ENCODE peak calls at places on chromosomes 16 and 17, in ten cellular contexts. V, U, Y, C, S, E, G, P, Z and O are unnamed samples.

GRCh38 chr17:40022961-40023541 is 7.8 kb downstream of the CSF3 start:
- DNase-seq in Z (no peak), S (no peak), E (peak; percentile 68), C (no peak), V (no peak), Y (peak; percentile 65), U (no peak), G (no peak), P (peak; percentile 30), O (no peak)

GRCh38 chr17:44533533-44534246 is 23.6 kb upstream of the FZD2 start:
- DNase-seq in E (peak; percentile 88), U (peak; percentile 87), P (peak; percentile 100), G (peak; percentile 81), V (peak; percentile 95), Z (peak; percentile 72), Y (peak; percentile 91), C (peak; percentile 80), S (peak; percentile 97), O (peak; percentile 82)

GRCh38 chr17:68511671-68512246 is 471 bp upstream of the PRKAR1A start:
- DNase-seq in G (peak; percentile 83), V (peak; percentile 89), S (peak; percentile 86), Z (no peak), U (peak; percentile 85), C (no peak), P (peak; percentile 94), E (peak; percentile 55), Y (peak; percentile 90), O (peak; percentile 76)

GRCh38 chr16:58814348-58814801 is 80.3 kb upstream of the GOT2 start:
- DNase-seq in U (peak; percentile 23), S (peak; percentile 63), P (peak; percentile 75), Y (no peak), E (peak; percentile 61), C (peak; percentile 51), V (peak; percentile 47), G (peak; percentile 16), Z (peak; percentile 15), O (no peak)

GRCh38 chr17:39757931-39758873 is 20.5 kb downstream of the GRB7 start:
- DNase-seq in Y (no peak), U (no peak), G (no peak), Z (peak; percentile 88), V (peak; percentile 60), E (no peak), P (peak; percentile 56), C (no peak), S (no peak), O (no peak)

GRCh38 chr16:85563515-85564276 is 49.4 kb upstream of the GSE1 start:
- DNase-seq in C (no peak), Y (peak; percentile 84), U (peak; percentile 73), G (peak; percentile 78), P (peak; percentile 71), E (no peak), V (peak; percentile 82), Z (no peak), S (peak; percentile 68), O (no peak)

GRCh38 chr16:88634141-88634993 is 4.0 kb upstream of the IL17C start:
- DNase-seq in U (peak; percentile 52), E (peak; percentile 57), V (peak; percentile 93), Z (no peak), Y (peak; percentile 74), G (no peak), C (peak; percentile 54), S (peak; percentile 83), P (peak; percentile 92), O (peak; percentile 71)

GRCh38 chr16:48905632-48906031 is 295.7 kb upstream of the N4BP1 start:
- DNase-seq in G (no peak), E (no peak), Y (no peak), P (no peak), C (no peak), U (no peak), V (no peak), Z (no peak), S (no peak), O (no peak)

GRCh38 chr17:31427684-31428083 is 36.2 kb downstream of the RAB11FIP4 start:
- DNase-seq in Z (no peak), U (no peak), S (no peak), C (no peak), Y (no peak), V (no peak), E (no peak), P (peak; percentile 41), G (no peak), O (no peak)

GRCh38 chr17:2799653-2800052 is 3.4 kb downstream of the RAP1GAP2 start:
- DNase-seq in Y (no peak), Z (no peak), G (no peak), C (no peak), E (no peak), P (no peak), V (no peak), S (no peak), U (no peak), O (no peak)

GRCh38 chr17:8658800-8659199 is 28.3 kb upstream of the MYH10 start:
- DNase-seq in E (no peak), V (no peak), U (no peak), G (no peak), Z (no peak), S (no peak), P (no peak), Y (no peak), C (no peak), O (no peak)

GRCh38 chr16:30698816-30699614 is at the start of gene SRCAP:
- DNase-seq in V (peak; percentile 94), C (peak; percentile 77), S (peak; percentile 89), G (peak; percentile 83), Y (peak; percentile 91), U (peak; percentile 86), P (peak; percentile 94), E (peak; percentile 95), Z (peak; percentile 32), O (peak; percentile 77)

GRCh38 chr17:8963665-8964258 is 1.7 kb downstream of the PIK3R5 start:
- DNase-seq in Z (no peak), Y (no peak), C (no peak), G (no peak), V (no peak), S (no peak), P (no peak), U (no peak), E (no peak), O (no peak)

GRCh38 chr17:77796201-77796860 is 162.2 kb upstream of the TNRC6C start:
- DNase-seq in P (no peak), S (no peak), E (no peak), C (no peak), G (no peak), Z (no peak), U (no peak), V (no peak), Y (no peak), O (no peak)

GRCh38 chr16:12257926-12258561 is 281.5 kb downstream of the SNX29 start:
- DNase-seq in Z (no peak), S (no peak), U (no peak), Y (no peak), E (no peak), C (no peak), G (peak; percentile 95), V (peak; percentile 84), P (peak; percentile 86), O (no peak)

GRCh38 chr17:72123964-72124791 is 3.4 kb downstream of the SOX9 start:
- DNase-seq in P (peak; percentile 83), S (no peak), V (no peak), U (no peak), Y (peak; percentile 84), C (peak; percentile 24), Z (no peak), G (no peak), E (no peak), O (no peak)

GRCh38 chr17:83204230-83204725 is 124.9 kb downstream of the METRNL start:
- DNase-seq in Y (no peak), G (no peak), E (no peak), P (no peak), U (no peak), V (no peak), S (no peak), Z (no peak), C (no peak), O (peak; percentile 11)

GRCh38 chr17:82830249-82830661 is 9.6 kb downstream of the ZNF750 start:
- DNase-seq in Y (peak; percentile 68), S (no peak), E (no peak), G (no peak), Z (no peak), V (no peak), P (no peak), U (peak; percentile 88), C (no peak), O (no peak)

DNA sequence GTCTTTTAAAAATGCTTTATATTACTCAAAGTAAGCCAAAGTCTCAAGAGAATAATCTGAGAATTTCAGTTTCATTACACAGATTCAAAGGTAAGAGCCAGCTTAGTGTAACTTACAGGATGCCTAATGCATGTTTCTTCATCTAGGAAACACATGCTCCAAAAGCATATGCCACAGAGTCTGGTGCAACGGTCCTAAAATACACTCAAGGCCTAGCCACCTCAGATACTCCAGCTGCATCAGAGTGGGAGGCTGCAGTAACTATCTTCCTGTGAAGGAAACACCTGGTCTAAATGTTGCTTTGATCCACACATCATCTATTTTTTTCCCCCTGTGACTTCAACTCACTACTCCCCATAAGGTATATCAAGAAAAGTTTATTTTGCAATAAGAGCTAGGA is 51.6 kb upstream of the CORO6 start:
- DNase-seq in S (no peak), Y (no peak), C (no peak), Z (no peak), P (no peak), G (no peak), E (no peak), U (no peak), V (no peak), O (no peak)
- TF ChIP-seq CTCF in S (no peak), Y (no peak), C (no peak), Z (no peak), P (no peak), G (no peak), E (no peak), U (no peak), V (no peak), O (no peak)

GRCh38 chr16:70438983-70439862 is at the start of gene ST3GAL2:
- DNase-seq in E (peak; percentile 95), P (peak; percentile 98), Y (peak; percentile 96), G (peak; percentile 93), U (peak; percentile 96), Z (peak; percentile 78), V (peak; percentile 96), C (peak; percentile 89), S (peak; percentile 96), O (peak; percentile 90)
- TF ChIP-seq CTCF in E (no peak), P (no peak), Y (no peak), G (peak; percentile 27), U (no peak), Z (no peak), V (no peak), C (no peak), S (no peak), O (no peak)

GRCh38 chr17:6712058-6712853 is 913 bp downstream of the SLC13A5 start:
- DNase-seq in P (peak; percentile 94), Y (no peak), C (peak; percentile 93), G (peak; percentile 88), Z (peak; percentile 63), S (peak; percentile 44), E (peak; percentile 76), U (no peak), V (no peak), O (no peak)
- TF ChIP-seq CTCF in P (peak; percentile 51), Y (no peak), C (peak; percentile 45), G (peak; percentile 22), Z (peak; percentile 16), S (no peak), E (no peak), U (no peak), V (no peak), O (no peak)

DNA sequence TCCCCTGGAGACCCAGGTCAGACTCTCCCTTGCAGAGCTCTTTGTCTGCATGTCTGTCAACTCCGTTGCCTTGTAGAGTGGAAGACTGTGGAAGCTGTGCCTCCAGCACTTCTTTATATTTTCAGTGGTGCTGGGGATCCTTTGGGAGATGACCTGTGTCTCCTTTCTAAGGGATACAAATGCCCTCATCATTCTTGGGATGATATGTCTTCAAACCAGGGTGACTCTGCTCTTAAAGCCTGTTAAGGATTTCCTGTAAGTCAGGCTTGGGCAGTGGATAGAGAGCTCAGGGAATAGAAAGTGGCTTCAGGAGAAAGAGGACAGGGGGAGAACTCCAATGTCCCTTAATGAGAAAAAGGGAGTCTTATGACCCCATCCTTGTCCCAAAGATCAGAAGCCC is 1.5 kb downstream of the HOXB3 start:
- DNase-seq in Z (no peak), E (no peak), U (no peak), S (no peak), V (no peak), Y (no peak), G (no peak), P (no peak), C (no peak), O (no peak)
- TF ChIP-seq CTCF in Z (no peak), E (no peak), U (no peak), S (no peak), V (no peak), Y (no peak), G (no peak), P (no peak), C (no peak), O (no peak)